ENCODE peak calls at places on chromosome 11, in nine cellular contexts. One of them, this sample, is unnamed.

GRCh38 chr11:83192846-83193245 is 666 bp upstream of the ANKRD42 start:
- DNase-seq in spleen: no peak
- DNase-seq in PC-3: no peak
- DNase-seq in Karpas-422: no peak
- DNase-seq in heart left ventricle: no peak
- DNase-seq in CD8-positive, alpha-beta memory T cell: no peak
- DNase-seq in CD4-positive, alpha-beta T cell: no peak
- DNase-seq in neuronal stem cell: no peak
- DNase-seq in HL-60: no peak
- DNase-seq in this sample: no peak

GRCh38 chr11:66454253-66454652 is 12.5 kb upstream of the PELI3 start:
- DNase-seq in Karpas-422: peak; percentile 32
- DNase-seq in PC-3: peak; percentile 96
- DNase-seq in neuronal stem cell: no peak
- DNase-seq in CD8-positive, alpha-beta memory T cell: no peak
- DNase-seq in heart left ventricle: no peak
- DNase-seq in spleen: no peak
- DNase-seq in CD4-positive, alpha-beta T cell: no peak
- DNase-seq in HL-60: no peak
- DNase-seq in this sample: no peak

GRCh38 chr11:125926682-125927081 is 19.2 kb upstream of the VSIG10L2 start:
- DNase-seq in heart left ventricle: no peak
- DNase-seq in spleen: peak; percentile 47
- DNase-seq in Karpas-422: no peak
- DNase-seq in CD4-positive, alpha-beta T cell: no peak
- DNase-seq in HL-60: no peak
- DNase-seq in neuronal stem cell: no peak
- DNase-seq in CD8-positive, alpha-beta memory T cell: no peak
- DNase-seq in PC-3: no peak
- DNase-seq in this sample: peak; percentile 74

GRCh38 chr11:104078250-104078649 is 41.8 kb downstream of the DDI1 start:
- DNase-seq in heart left ventricle: no peak
- DNase-seq in CD4-positive, alpha-beta T cell: no peak
- DNase-seq in PC-3: no peak
- DNase-seq in Karpas-422: peak; percentile 85
- DNase-seq in neuronal stem cell: no peak
- DNase-seq in CD8-positive, alpha-beta memory T cell: no peak
- DNase-seq in spleen: no peak
- DNase-seq in HL-60: no peak
- DNase-seq in this sample: no peak

GRCh38 chr11:461626-462025 is 11.5 kb downstream of the PTDSS2 start:
- DNase-seq in heart left ventricle: no peak
- DNase-seq in HL-60: no peak
- DNase-seq in CD4-positive, alpha-beta T cell: no peak
- DNase-seq in CD8-positive, alpha-beta memory T cell: no peak
- DNase-seq in neuronal stem cell: no peak
- DNase-seq in spleen: no peak
- DNase-seq in PC-3: no peak
- DNase-seq in Karpas-422: no peak
- DNase-seq in this sample: no peak

GRCh38 chr11:133163463-133164419 is 368.6 kb downstream of the OPCML start:
- DNase-seq in HL-60: peak; percentile 12
- DNase-seq in neuronal stem cell: peak; percentile 46
- DNase-seq in heart left ventricle: peak; percentile 45
- DNase-seq in Karpas-422: peak; percentile 66
- DNase-seq in PC-3: peak; percentile 62
- DNase-seq in spleen: no peak
- DNase-seq in CD4-positive, alpha-beta T cell: no peak
- DNase-seq in CD8-positive, alpha-beta memory T cell: no peak
- DNase-seq in this sample: no peak

GRCh38 chr11:125443767-125444311 is 52.2 kb downstream of the FEZ1 start:
- DNase-seq in CD4-positive, alpha-beta T cell: no peak
- DNase-seq in spleen: no peak
- DNase-seq in Karpas-422: no peak
- DNase-seq in CD8-positive, alpha-beta memory T cell: no peak
- DNase-seq in PC-3: no peak
- DNase-seq in neuronal stem cell: peak; percentile 72
- DNase-seq in HL-60: no peak
- DNase-seq in heart left ventricle: no peak
- DNase-seq in this sample: no peak

GRCh38 chr11:95647805-95648379 is 141.7 kb downstream of the FAM76B start:
- DNase-seq in neuronal stem cell: no peak
- DNase-seq in spleen: no peak
- DNase-seq in CD8-positive, alpha-beta memory T cell: no peak
- DNase-seq in PC-3: no peak
- DNase-seq in HL-60: no peak
- DNase-seq in heart left ventricle: no peak
- DNase-seq in Karpas-422: no peak
- DNase-seq in CD4-positive, alpha-beta T cell: no peak
- DNase-seq in this sample: no peak

GRCh38 chr11:45182902-45183301 is 36.5 kb downstream of the PRDM11 start:
- DNase-seq in neuronal stem cell: no peak
- DNase-seq in heart left ventricle: peak; percentile 42
- DNase-seq in PC-3: peak; percentile 48
- DNase-seq in spleen: no peak
- DNase-seq in HL-60: no peak
- DNase-seq in Karpas-422: peak; percentile 60
- DNase-seq in CD8-positive, alpha-beta memory T cell: no peak
- DNase-seq in CD4-positive, alpha-beta T cell: no peak
- DNase-seq in this sample: no peak

GRCh38 chr11:105357764-105358163 is 218.2 kb upstream of the CARD18 start:
- DNase-seq in PC-3: peak; percentile 18
- DNase-seq in spleen: no peak
- DNase-seq in Karpas-422: no peak
- DNase-seq in CD4-positive, alpha-beta T cell: no peak
- DNase-seq in heart left ventricle: no peak
- DNase-seq in HL-60: no peak
- DNase-seq in neuronal stem cell: no peak
- DNase-seq in CD8-positive, alpha-beta memory T cell: no peak
- DNase-seq in this sample: no peak

GRCh38 chr11:131077340-131077739 is 161.1 kb upstream of the SNX19 start:
- DNase-seq in neuronal stem cell: no peak
- DNase-seq in HL-60: no peak
- DNase-seq in CD8-positive, alpha-beta memory T cell: no peak
- DNase-seq in spleen: no peak
- DNase-seq in CD4-positive, alpha-beta T cell: no peak
- DNase-seq in Karpas-422: no peak
- DNase-seq in PC-3: peak; percentile 52
- DNase-seq in heart left ventricle: no peak
- DNase-seq in this sample: no peak

GRCh38 chr11:70642301-70642700 is 244.0 kb downstream of the CTTN start:
- DNase-seq in heart left ventricle: no peak
- DNase-seq in Karpas-422: no peak
- DNase-seq in PC-3: no peak
- DNase-seq in neuronal stem cell: no peak
- DNase-seq in HL-60: no peak
- DNase-seq in spleen: no peak
- DNase-seq in CD8-positive, alpha-beta memory T cell: no peak
- DNase-seq in CD4-positive, alpha-beta T cell: no peak
- DNase-seq in this sample: no peak

GRCh38 chr11:2519517-2519878 is 74.7 kb downstream of the KCNQ1 start:
- DNase-seq in Karpas-422: no peak
- DNase-seq in CD8-positive, alpha-beta memory T cell: no peak
- DNase-seq in spleen: no peak
- DNase-seq in neuronal stem cell: no peak
- DNase-seq in HL-60: no peak
- DNase-seq in CD4-positive, alpha-beta T cell: no peak
- DNase-seq in heart left ventricle: no peak
- DNase-seq in PC-3: no peak
- DNase-seq in this sample: no peak

GRCh38 chr11:69238562-69239319 is 55.2 kb upstream of the MYEOV start:
- DNase-seq in Karpas-422: no peak
- DNase-seq in HL-60: no peak
- DNase-seq in CD8-positive, alpha-beta memory T cell: no peak
- DNase-seq in spleen: no peak
- DNase-seq in CD4-positive, alpha-beta T cell: no peak
- DNase-seq in PC-3: no peak
- DNase-seq in heart left ventricle: no peak
- DNase-seq in neuronal stem cell: no peak
- DNase-seq in this sample: peak; percentile 46

GRCh38 chr11:103806130-103806900 is 230.1 kb upstream of the DDI1 start:
- DNase-seq in Karpas-422: no peak
- DNase-seq in heart left ventricle: no peak
- DNase-seq in neuronal stem cell: no peak
- DNase-seq in spleen: no peak
- DNase-seq in PC-3: peak; percentile 66
- DNase-seq in HL-60: no peak
- DNase-seq in CD8-positive, alpha-beta memory T cell: no peak
- DNase-seq in CD4-positive, alpha-beta T cell: no peak
- DNase-seq in this sample: no peak

GRCh38 chr11:14577835-14578529 is 57.8 kb upstream of the PSMA1 start:
- DNase-seq in CD8-positive, alpha-beta memory T cell: peak; percentile 40
- DNase-seq in neuronal stem cell: no peak
- DNase-seq in CD4-positive, alpha-beta T cell: peak; percentile 3
- DNase-seq in HL-60: no peak
- DNase-seq in spleen: no peak
- DNase-seq in Karpas-422: no peak
- DNase-seq in PC-3: no peak
- DNase-seq in heart left ventricle: no peak
- DNase-seq in this sample: no peak
- H3K27ac ChIP-seq in CD8-positive, alpha-beta memory T cell: peak overlapping the region; percentile 52
- H3K27ac ChIP-seq in neuronal stem cell: no peak overlapping the region
- H3K27ac ChIP-seq in CD4-positive, alpha-beta T cell: peak overlapping the region; percentile 77
- H3K27ac ChIP-seq in HL-60: peak overlapping the region; percentile 60
- H3K27ac ChIP-seq in spleen: peak overlapping the region; percentile 81
- H3K27ac ChIP-seq in Karpas-422: no peak overlapping the region
- H3K27ac ChIP-seq in PC-3: no peak overlapping the region
- H3K27ac ChIP-seq in heart left ventricle: no peak overlapping the region
- H3K27ac ChIP-seq in this sample: no peak overlapping the region

DNA sequence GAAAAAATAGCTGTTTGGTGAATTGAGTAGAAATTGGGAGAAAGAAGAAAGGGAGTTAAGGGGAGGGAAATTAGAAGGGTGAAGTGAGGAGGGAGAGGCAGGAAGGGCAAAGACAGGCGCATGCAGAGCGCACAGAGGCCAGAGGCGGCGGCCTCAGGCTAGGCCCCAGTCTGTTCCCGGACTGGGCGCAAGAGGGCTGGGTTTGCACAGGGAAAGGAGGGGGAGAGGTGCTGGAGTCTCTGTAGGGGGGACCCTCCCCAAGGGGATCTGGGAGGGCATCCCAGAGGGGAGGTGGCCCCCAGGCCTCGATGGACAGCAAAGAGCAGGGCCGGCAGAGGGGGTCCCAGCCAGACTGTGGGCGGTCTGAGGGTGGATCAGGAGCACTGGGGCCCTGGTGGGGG is 1.3 kb upstream of the FLRT1 start:
- DNase-seq in neuronal stem cell: no peak
- DNase-seq in CD8-positive, alpha-beta memory T cell: no peak
- DNase-seq in PC-3: no peak
- DNase-seq in spleen: no peak
- DNase-seq in heart left ventricle: no peak
- DNase-seq in CD4-positive, alpha-beta T cell: no peak
- DNase-seq in HL-60: no peak
- DNase-seq in Karpas-422: no peak
- DNase-seq in this sample: no peak
- H3K27ac ChIP-seq in neuronal stem cell: no peak overlapping the region
- H3K27ac ChIP-seq in CD8-positive, alpha-beta memory T cell: no peak overlapping the region
- H3K27ac ChIP-seq in PC-3: no peak overlapping the region
- H3K27ac ChIP-seq in spleen: no peak overlapping the region
- H3K27ac ChIP-seq in heart left ventricle: no peak overlapping the region
- H3K27ac ChIP-seq in CD4-positive, alpha-beta T cell: no peak overlapping the region
- H3K27ac ChIP-seq in HL-60: no peak overlapping the region
- H3K27ac ChIP-seq in Karpas-422: no peak overlapping the region
- H3K27ac ChIP-seq in this sample: no peak overlapping the region

GRCh38 chr11:48056325-48057183 is 76.2 kb downstream of the PTPRJ start:
- DNase-seq in CD4-positive, alpha-beta T cell: no peak
- DNase-seq in heart left ventricle: no peak
- DNase-seq in HL-60: no peak
- DNase-seq in neuronal stem cell: no peak
- DNase-seq in Karpas-422: no peak
- DNase-seq in PC-3: no peak
- DNase-seq in spleen: no peak
- DNase-seq in CD8-positive, alpha-beta memory T cell: no peak
- DNase-seq in this sample: no peak

GRCh38 chr11:48055292-48056132 is 75.2 kb downstream of the PTPRJ start:
- DNase-seq in heart left ventricle: no peak
- DNase-seq in PC-3: peak; percentile 96
- DNase-seq in CD4-positive, alpha-beta T cell: peak; percentile 32
- DNase-seq in HL-60: peak; percentile 74
- DNase-seq in spleen: no peak
- DNase-seq in Karpas-422: peak; percentile 77
- DNase-seq in CD8-positive, alpha-beta memory T cell: peak; percentile 67
- DNase-seq in neuronal stem cell: no peak
- DNase-seq in this sample: no peak

GRCh38 chr11:48058064-48058463 is 77.7 kb downstream of the PTPRJ start:
- DNase-seq in CD4-positive, alpha-beta T cell: no peak
- DNase-seq in spleen: no peak
- DNase-seq in neuronal stem cell: no peak
- DNase-seq in heart left ventricle: no peak
- DNase-seq in CD8-positive, alpha-beta memory T cell: no peak
- DNase-seq in HL-60: no peak
- DNase-seq in PC-3: no peak
- DNase-seq in Karpas-422: no peak
- DNase-seq in this sample: no peak

GRCh38 chr11:48052183-48053040 is 72.1 kb downstream of the PTPRJ start:
- DNase-seq in CD8-positive, alpha-beta memory T cell: no peak
- DNase-seq in CD4-positive, alpha-beta T cell: no peak
- DNase-seq in heart left ventricle: peak; percentile 42
- DNase-seq in spleen: no peak
- DNase-seq in neuronal stem cell: no peak
- DNase-seq in Karpas-422: peak; percentile 70
- DNase-seq in PC-3: peak; percentile 93
- DNase-seq in HL-60: no peak
- DNase-seq in this sample: no peak

DNA sequence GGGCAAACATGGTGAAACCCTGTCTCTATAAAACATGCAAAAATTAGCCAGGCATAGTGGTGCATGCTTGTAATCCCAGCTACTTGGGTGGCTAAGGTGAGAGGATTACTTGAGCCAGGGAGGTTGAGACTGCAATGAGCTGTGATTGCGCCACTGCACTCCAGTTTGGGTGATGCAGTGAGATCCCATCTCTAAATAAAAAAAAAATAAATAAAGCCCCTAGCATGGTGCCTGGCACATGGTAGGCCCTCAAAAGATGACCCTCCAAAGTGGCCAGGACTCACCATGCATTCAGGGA is 74.6 kb downstream of the PTPRJ start:
- DNase-seq in CD4-positive, alpha-beta T cell: no peak
- DNase-seq in PC-3: no peak
- DNase-seq in CD8-positive, alpha-beta memory T cell: no peak
- DNase-seq in Karpas-422: peak; percentile 53
- DNase-seq in HL-60: no peak
- DNase-seq in neuronal stem cell: no peak
- DNase-seq in heart left ventricle: no peak
- DNase-seq in spleen: no peak
- DNase-seq in this sample: no peak
- H3K27ac ChIP-seq in CD4-positive, alpha-beta T cell: no peak overlapping the region
- H3K27ac ChIP-seq in PC-3: peak overlapping the region; percentile 100
- H3K27ac ChIP-seq in CD8-positive, alpha-beta memory T cell: no peak overlapping the region
- H3K27ac ChIP-seq in Karpas-422: peak overlapping the region; percentile 93
- H3K27ac ChIP-seq in HL-60: no peak overlapping the region
- H3K27ac ChIP-seq in neuronal stem cell: no peak overlapping the region
- H3K27ac ChIP-seq in heart left ventricle: no peak overlapping the region
- H3K27ac ChIP-seq in spleen: peak overlapping the region; percentile 68
- H3K27ac ChIP-seq in this sample: no peak overlapping the region

DNA sequence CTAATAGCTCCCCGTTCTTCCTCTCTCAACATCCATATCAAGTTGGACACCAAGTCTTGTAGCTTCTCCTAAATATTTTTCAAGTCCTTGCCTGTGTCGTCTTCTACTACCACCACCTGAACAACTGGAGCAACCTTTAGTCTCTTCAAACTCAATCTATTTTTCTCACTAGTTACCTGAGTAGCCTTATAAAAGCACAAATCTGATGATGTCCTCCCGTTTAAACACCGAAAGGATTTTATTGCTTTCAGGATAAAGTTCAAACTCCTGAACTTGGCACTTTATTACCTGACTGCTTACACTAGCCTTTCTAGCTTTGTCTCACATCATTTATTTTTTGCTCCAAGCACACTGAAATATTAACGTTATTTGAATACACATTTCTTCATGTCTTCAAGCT is 1.3 kb upstream of the PAK1 start:
- DNase-seq in CD4-positive, alpha-beta T cell: no peak
- DNase-seq in HL-60: no peak
- DNase-seq in spleen: no peak
- DNase-seq in heart left ventricle: no peak
- DNase-seq in Karpas-422: no peak
- DNase-seq in CD8-positive, alpha-beta memory T cell: no peak
- DNase-seq in neuronal stem cell: no peak
- DNase-seq in PC-3: no peak
- DNase-seq in this sample: no peak
- H3K27ac ChIP-seq in CD4-positive, alpha-beta T cell: no peak overlapping the region
- H3K27ac ChIP-seq in HL-60: no peak overlapping the region
- H3K27ac ChIP-seq in spleen: no peak overlapping the region
- H3K27ac ChIP-seq in heart left ventricle: no peak overlapping the region
- H3K27ac ChIP-seq in Karpas-422: no peak overlapping the region
- H3K27ac ChIP-seq in CD8-positive, alpha-beta memory T cell: no peak overlapping the region
- H3K27ac ChIP-seq in neuronal stem cell: no peak overlapping the region
- H3K27ac ChIP-seq in PC-3: no peak overlapping the region
- H3K27ac ChIP-seq in this sample: no peak overlapping the region

This sample was measured in vagina.